ENCODE peak calls at places on chromosomes 3 and 15, in four cellular contexts. E, Q, T and J are unnamed samples.
A peak's percentile ranks its signal among the peaks of the same experiment; 100 is the strongest.

GRCh38 chr15:84888639-84889038 is 4.2 kb downstream of the SLC28A1 start:
- DNase-seq in Q (no peak), E (no peak), T (no peak), J (no peak)

GRCh38 chr15:25766421-25766820 is 96.7 kb downstream of the ATP10A start:
- DNase-seq in E (no peak), T (no peak), Q (no peak), J (no peak)

GRCh38 chr3:148737104-148737525 is 39.4 kb downstream of the AGTR1 start:
- DNase-seq in T (peak; percentile 58), Q (no peak), E (no peak), J (peak; percentile 12)

GRCh38 chr15:58491499-58492202 is 59.9 kb downstream of the LIPC start:
- DNase-seq in Q (no peak), T (no peak), E (no peak), J (no peak)

GRCh38 chr3:197317250-197317963 is 19.0 kb upstream of the DLG1 start:
- DNase-seq in E (peak; percentile 98), T (peak; percentile 97), Q (peak; percentile 80), J (no peak)

GRCh38 chr3:111315911-111316310 is 226.1 kb upstream of the CD96 start:
- DNase-seq in E (peak; percentile 83), T (peak; percentile 42), Q (peak; percentile 60), J (no peak)

GRCh38 chr15:51652084-51652668 is 29.1 kb upstream of the SCG3 start:
- DNase-seq in E (no peak), Q (no peak), T (no peak), J (no peak)

GRCh38 chr15:99928429-99928981 is 195.3 kb upstream of the LYSMD4 start:
- DNase-seq in T (peak; percentile 84), E (peak; percentile 72), Q (peak; percentile 61), J (no peak)

GRCh38 chr3:58062469-58062868 is 54.2 kb downstream of the FLNB start:
- DNase-seq in T (peak; percentile 56), E (peak; percentile 51), Q (no peak), J (no peak)

GRCh38 chr3:102124301-102125158 is 275.2 kb downstream of the NFKBIZ start:
- DNase-seq in Q (peak; percentile 52), T (peak; percentile 61), E (peak; percentile 22), J (no peak)

GRCh38 chr15:62647195-62647865 is 395.2 kb upstream of the TPM1 start:
- DNase-seq in Q (peak; percentile 96), E (peak; percentile 93), T (peak; percentile 78), J (peak; percentile 61)

GRCh38 chr3:157475921-157476395 is 27.3 kb downstream of the VEPH1 start:
- DNase-seq in T (peak; percentile 55), E (peak; percentile 87), Q (peak; percentile 36), J (no peak)

GRCh38 chr3:50274371-50275104 is 4.3 kb upstream of the LSMEM2 start:
- DNase-seq in Q (peak; percentile 68), T (peak; percentile 71), E (peak; percentile 47), J (peak; percentile 60)

GRCh38 chr15:100350434-100351226 is 8.9 kb upstream of the ADAMTS17 start:
- DNase-seq in Q (peak; percentile 85), E (peak; percentile 33), T (peak; percentile 80), J (peak; percentile 90)

GRCh38 chr3:30511524-30512278 is 94.7 kb upstream of the TGFBR2 start:
- DNase-seq in T (peak; percentile 92), Q (peak; percentile 98), E (peak; percentile 99), J (peak; percentile 83)

GRCh38 chr15:99753066-99753465 is 19.8 kb upstream of the LYSMD4 start:
- DNase-seq in E (no peak), T (no peak), Q (no peak), J (no peak)

GRCh38 chr3:89155811-89156210 is 48.4 kb downstream of the EPHA3 start:
- DNase-seq in T (no peak), E (no peak), Q (no peak), J (no peak)

GRCh38 chr15:98160236-98160635 is 199.7 kb downstream of the ARRDC4 start:
- DNase-seq in E (no peak), T (no peak), Q (no peak), J (no peak)

GRCh38 chr15:85318048-85318731 is 62.2 kb upstream of the AKAP13 start:
- DNase-seq in E (peak; percentile 92), T (peak; percentile 89), Q (peak; percentile 67), J (no peak)

GRCh38 chr15:91866371-91866905 is 12.9 kb downstream of the SLCO3A1 start:
- DNase-seq in Q (no peak), E (peak; percentile 75), T (peak; percentile 43), J (no peak)

GRCh38 chr3:141499965-141500364 is 13.1 kb downstream of the RASA2 start:
- DNase-seq in E (no peak), Q (no peak), T (no peak), J (no peak)

GRCh38 chr3:22632566-22632965 is 570.6 kb upstream of the UBE2E2 start:
- DNase-seq in E (no peak), T (no peak), Q (no peak), J (no peak)

GRCh38 chr3:107065094-107065861 is 312.0 kb upstream of the CCDC54 start:
- DNase-seq in Q (peak; percentile 10), E (peak; percentile 37), T (peak; percentile 49), J (no peak)

GRCh38 chr15:51232581-51232980 is 105.8 kb downstream of the CYP19A1 start:
- DNase-seq in E (no peak), Q (no peak), T (no peak), J (no peak)

GRCh38 chr15:50247819-50248650 is 17.5 kb downstream of the HDC start:
- DNase-seq in T (no peak), E (no peak), Q (no peak), J (no peak)

GRCh38 chr3:101036213-101036618 is 43.0 kb upstream of the ABI3BP start:
- DNase-seq in E (peak; percentile 98), T (peak; percentile 94), Q (peak; percentile 99), J (peak; percentile 11)

GRCh38 chr3:194254032-194254431 is 97.1 kb downstream of the CPN2 start:
- DNase-seq in T (no peak), E (no peak), Q (no peak), J (no peak)

GRCh38 chr3:46538803-46539442 is 27.2 kb downstream of the LRRC2 start:
- DNase-seq in E (peak; percentile 63), T (peak; percentile 94), Q (peak; percentile 71), J (no peak)

GRCh38 chr15:90214553-90215205 is 13.5 kb downstream of the SEMA4B start:
- DNase-seq in E (no peak), Q (peak; percentile 48), T (peak; percentile 42), J (no peak)

GRCh38 chr15:99443056-99443756 is 122.6 kb upstream of the MEF2A start:
- DNase-seq in T (no peak), E (no peak), Q (no peak), J (no peak)

GRCh38 chr3:47073685-47074084 is 90.2 kb downstream of the SETD2 start:
- DNase-seq in E (no peak), T (no peak), Q (no peak), J (no peak)

GRCh38 chr3:59266551-59266950 is 216.7 kb upstream of the CFAP20DC start:
- DNase-seq in T (peak; percentile 57), E (peak; percentile 59), Q (peak; percentile 87), J (no peak)

GRCh38 chr3:59270921-59271320 is 221.1 kb upstream of the CFAP20DC start:
- DNase-seq in Q (no peak), E (no peak), T (no peak), J (no peak)

GRCh38 chr3:59265566-59265965 is 215.7 kb upstream of the CFAP20DC start:
- DNase-seq in Q (no peak), E (no peak), T (no peak), J (no peak)

GRCh38 chr3:59267021-59267420 is 217.2 kb upstream of the CFAP20DC start:
- DNase-seq in E (peak; percentile 43), Q (no peak), T (no peak), J (no peak)

GRCh38 chr3:59268170-59268569 is 218.3 kb upstream of the CFAP20DC start:
- DNase-seq in T (peak; percentile 64), Q (no peak), E (peak; percentile 59), J (no peak)
- TF ChIP-seq EZH2 in T (no peak), Q (no peak), E (no peak), J (no peak)

DNA sequence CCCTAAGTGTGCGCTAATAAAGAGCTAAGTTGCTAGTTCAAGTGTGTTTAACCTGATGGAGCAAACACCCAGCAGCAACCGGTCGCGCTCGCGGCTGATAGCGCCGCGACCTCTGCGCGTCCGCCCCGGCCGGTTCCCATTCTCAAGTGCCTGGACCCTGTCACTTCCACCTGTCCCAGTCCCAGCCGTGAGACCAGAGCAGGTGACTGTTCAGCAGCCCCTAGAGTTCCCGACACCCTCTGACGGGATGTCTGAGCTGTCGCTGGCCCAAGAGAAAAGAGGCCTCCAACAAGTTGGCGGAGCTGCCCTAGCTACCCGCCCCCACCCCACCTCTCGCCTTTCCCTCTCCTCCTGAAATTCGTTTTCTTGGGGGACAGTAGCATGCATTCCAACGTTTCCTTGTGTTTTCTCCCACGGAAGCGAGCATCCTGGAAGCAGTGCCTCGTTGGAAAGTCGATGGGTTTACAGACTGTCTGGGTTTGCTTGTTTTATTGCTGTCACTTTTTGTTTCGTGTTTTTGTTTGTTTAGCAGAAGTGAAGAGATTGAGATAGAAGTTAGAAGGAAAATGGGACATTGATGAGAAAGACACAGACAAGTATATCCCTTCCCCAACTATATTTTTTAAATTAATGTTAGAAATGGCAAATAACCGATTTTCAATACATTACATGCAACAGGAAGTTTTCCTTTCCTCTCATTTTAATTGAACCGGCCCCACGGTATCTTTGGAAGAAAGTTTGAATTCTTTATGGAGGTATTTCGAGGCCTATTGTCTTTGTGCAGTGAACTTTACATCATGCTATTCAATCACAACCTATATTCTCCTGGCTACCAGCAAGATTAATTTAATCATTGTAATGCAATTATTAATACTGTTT is 3.2 kb upstream of the MECOM start:
- DNase-seq in E (no peak), Q (no peak), T (no peak), J (no peak)
- TF ChIP-seq EZH2 in E (peak; percentile 64), Q (no peak), T (peak; percentile 87), J (peak; percentile 66)

DNA sequence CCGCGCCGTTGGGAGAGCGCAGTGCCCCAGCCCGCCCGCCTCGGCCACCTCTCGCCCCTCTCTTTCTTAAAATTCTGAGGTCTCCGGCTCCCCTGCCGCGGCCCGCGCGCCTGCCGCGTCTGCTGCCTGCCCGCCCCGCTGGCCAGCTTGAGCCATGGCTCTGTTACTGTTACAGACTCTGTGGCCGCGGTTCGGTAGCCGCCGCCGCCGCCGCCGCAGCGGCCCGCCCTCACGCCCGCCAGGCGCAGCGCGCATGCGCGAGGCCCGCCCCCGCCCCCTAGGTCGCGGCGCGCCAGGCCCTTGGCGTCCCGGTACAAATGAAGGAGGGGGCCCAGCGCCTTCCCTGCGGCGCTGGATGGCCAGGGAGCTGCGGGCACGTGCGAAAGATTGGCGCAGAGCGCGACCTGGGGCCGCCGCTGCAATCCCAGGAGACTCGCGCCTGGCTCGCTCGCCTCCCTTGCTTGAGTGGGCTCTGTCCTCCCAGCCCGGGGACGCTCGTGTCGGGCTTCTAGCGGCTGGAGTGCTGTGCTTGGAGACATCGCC is at the start of gene ONECUT1:
- DNase-seq in E (peak; percentile 18), Q (peak; percentile 41), T (peak; percentile 65), J (peak; percentile 37)
- TF ChIP-seq EZH2 in E (no peak), Q (no peak), T (peak; percentile 63), J (no peak)

DNA sequence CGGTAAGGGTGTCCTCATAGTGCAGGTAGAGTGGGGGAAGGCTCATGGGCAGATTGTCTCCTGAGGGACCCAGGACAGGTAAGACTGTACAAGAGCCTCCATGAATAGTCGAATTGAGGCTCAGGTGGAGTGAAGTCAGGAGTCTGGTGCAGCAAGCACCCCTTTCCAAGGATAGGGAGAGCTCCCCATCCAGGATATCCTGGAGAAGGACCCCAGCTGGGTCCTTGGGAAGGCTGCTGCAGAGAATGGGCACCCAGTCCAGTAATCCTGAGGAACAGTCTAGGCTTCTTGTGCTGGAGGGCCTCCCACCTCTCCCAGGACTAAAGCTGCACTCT is 592 bp downstream of the DUOXA2 start:
- DNase-seq in T (no peak), Q (no peak), E (no peak), J (no peak)
- TF ChIP-seq EZH2 in T (no peak), Q (no peak), E (no peak), J (no peak)

GRCh38 chr3:160686955-160687535 is 10.1 kb downstream of the ARL14 start:
- DNase-seq in T (peak; percentile 48), E (peak; percentile 18), Q (peak; percentile 59), J (peak; percentile 6)
- TF ChIP-seq EZH2 in T (no peak), E (no peak), Q (no peak), J (no peak)